ENCODE peak calls at places on chromosome 15, in eight cellular contexts. N is GM12864, J is mesothelial cell of epicardium, D is neural crest cell, Y is AG04450, Z is H9, H is pancreas, F is stomach. S is an unnamed sample.

GRCh38 chr15:60237411-60237810 is 160.4 kb downstream of the ANXA2 start:
- DNase-seq in N (no peak), J (no peak), D (no peak), Y (peak), Z (no peak), H (no peak), F (no peak), S (no peak)

GRCh38 chr15:72358532-72359180 is 17.2 kb downstream of the HEXA start:
- DNase-seq in N (peak), J (no peak), D (no peak), Y (peak), Z (no peak), H (no peak), F (peak), S (no peak)

GRCh38 chr15:60575995-60576394 is 97.1 kb upstream of the ICE2 start:
- DNase-seq in N (no peak), J (no peak), D (no peak), Y (no peak), Z (no peak), H (no peak), F (no peak), S (no peak)

GRCh38 chr15:81106560-81106959 is 27.5 kb upstream of the CFAP161 start:
- DNase-seq in N (peak), J (no peak), D (peak), Y (peak), Z (peak), H (no peak), F (peak), S (peak)

GRCh38 chr15:45714501-45715488 is 80.0 kb downstream of the SQOR start:
- DNase-seq in N (peak), J (no peak), D (peak), Y (peak), Z (peak), H (no peak), F (peak), S (peak)

GRCh38 chr15:69415381-69415780 is 1.2 kb downstream of the KIF23 start:
- DNase-seq in N (no peak), J (no peak), D (no peak), Y (no peak), Z (no peak), H (no peak), F (no peak), S (no peak)

GRCh38 chr15:81373996-81374395 is at the start of gene TMC3:
- DNase-seq in N (no peak), J (no peak), D (no peak), Y (no peak), Z (no peak), H (no peak), F (no peak), S (no peak)

GRCh38 chr15:41895957-41896356 is 2.1 kb upstream of the SPTBN5 start:
- DNase-seq in N (no peak), J (no peak), D (no peak), Y (no peak), Z (no peak), H (no peak), F (no peak), S (no peak)

GRCh38 chr15:66462630-66463029 is 34.9 kb downstream of the SNAPC5 start:
- DNase-seq in N (no peak), J (no peak), D (no peak), Y (no peak), Z (no peak), H (no peak), F (no peak), S (no peak)

GRCh38 chr15:47027322-47027946 is 689.9 kb upstream of the SEMA6D start:
- DNase-seq in N (no peak), J (no peak), D (no peak), Y (no peak), Z (peak), H (peak), F (no peak), S (no peak)
- TF ChIP-seq CTCF in N (no peak), J (no peak), D (peak), Y (no peak), Z (peak), H (no peak), F (no peak), S (no peak)

GRCh38 chr15:35741395-35741794 is 195.4 kb upstream of the DPH6 start:
- DNase-seq in N (no peak), J (no peak), D (no peak), Y (no peak), Z (no peak), H (no peak), F (no peak), S (no peak)

GRCh38 chr15:35736150-35736549 is 190.2 kb upstream of the DPH6 start:
- DNase-seq in N (no peak), J (no peak), D (no peak), Y (no peak), Z (no peak), H (no peak), F (peak), S (no peak)

GRCh38 chr15:35740761-35741160 is 194.8 kb upstream of the DPH6 start:
- DNase-seq in N (no peak), J (no peak), D (no peak), Y (peak), Z (no peak), H (no peak), F (no peak), S (no peak)

GRCh38 chr15:35738370-35738769 is 192.4 kb upstream of the DPH6 start:
- DNase-seq in N (no peak), J (no peak), D (no peak), Y (no peak), Z (peak), H (no peak), F (no peak), S (no peak)

DNA sequence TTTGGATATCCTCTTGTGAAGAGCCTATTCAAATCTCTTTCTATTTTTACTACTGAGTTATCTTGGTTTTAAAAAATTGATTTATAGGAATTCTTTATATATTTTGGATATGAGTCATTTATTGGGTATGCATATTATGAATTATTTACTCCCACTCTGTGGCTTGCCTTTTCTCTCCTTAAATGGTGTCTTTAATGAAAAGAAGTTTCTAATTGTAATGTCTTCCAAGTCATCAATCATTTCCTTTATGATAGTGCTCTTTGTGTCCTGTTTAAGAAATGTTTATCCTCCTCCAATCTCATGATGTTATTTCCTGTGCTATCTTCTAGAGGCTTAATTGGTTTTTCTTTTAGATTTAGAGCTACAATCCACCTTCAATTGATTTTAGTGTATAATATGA is 191.6 kb upstream of the DPH6 start:
- DNase-seq in N (no peak), J (no peak), D (no peak), Y (no peak), Z (no peak), H (no peak), F (no peak), S (no peak)
- TF ChIP-seq CTCF in N (no peak), J (no peak), D (no peak), Y (no peak), Z (no peak), H (no peak), F (no peak), S (no peak)

GRCh38 chr15:47506543-47507090 is 210.7 kb upstream of the SEMA6D start:
- DNase-seq in N (no peak), J (no peak), D (no peak), Y (no peak), Z (no peak), H (no peak), F (no peak), S (no peak)
- TF ChIP-seq CTCF in N (no peak), J (no peak), D (no peak), Y (no peak), Z (no peak), H (no peak), F (no peak), S (no peak)

GRCh38 chr15:70604671-70605070 is 158.7 kb downstream of the UACA start:
- DNase-seq in N (no peak), J (no peak), D (no peak), Y (no peak), Z (peak), H (no peak), F (no peak), S (no peak)
- TF ChIP-seq CTCF in N (no peak), J (no peak), D (no peak), Y (no peak), Z (peak), H (no peak), F (no peak), S (no peak)

GRCh38 chr15:77784361-77785292 is 151.9 kb upstream of the LINGO1 start:
- DNase-seq in N (no peak), J (no peak), D (peak), Y (no peak), Z (peak), H (peak), F (no peak), S (peak)
- TF ChIP-seq CTCF in N (peak), J (no peak), D (peak), Y (peak), Z (peak), H (no peak), F (no peak), S (peak)

GRCh38 chr15:58677426-58677825 is 72.1 kb downstream of the ADAM10 start:
- DNase-seq in N (no peak), J (no peak), D (no peak), Y (no peak), Z (no peak), H (no peak), F (no peak), S (no peak)
- TF ChIP-seq CTCF in N (no peak), J (no peak), D (no peak), Y (no peak), Z (no peak), H (no peak), F (no peak), S (no peak)

GRCh38 chr15:77074350-77074749 is 3.4 kb upstream of the TSPAN3 start:
- DNase-seq in N (no peak), J (no peak), D (no peak), Y (no peak), Z (no peak), H (no peak), F (no peak), S (no peak)

GRCh38 chr15:77076325-77076915 is 5.5 kb upstream of the TSPAN3 start:
- DNase-seq in N (no peak), J (no peak), D (no peak), Y (no peak), Z (no peak), H (no peak), F (no peak), S (no peak)

GRCh38 chr15:77071338-77072223 is 672 bp upstream of the TSPAN3 start:
- DNase-seq in N (no peak), J (no peak), D (no peak), Y (no peak), Z (no peak), H (no peak), F (no peak), S (no peak)

GRCh38 chr15:77070500-77071337 is at the start of gene TSPAN3:
- DNase-seq in N (peak), J (peak), D (peak), Y (peak), Z (peak), H (peak), F (peak), S (peak)

DNA sequence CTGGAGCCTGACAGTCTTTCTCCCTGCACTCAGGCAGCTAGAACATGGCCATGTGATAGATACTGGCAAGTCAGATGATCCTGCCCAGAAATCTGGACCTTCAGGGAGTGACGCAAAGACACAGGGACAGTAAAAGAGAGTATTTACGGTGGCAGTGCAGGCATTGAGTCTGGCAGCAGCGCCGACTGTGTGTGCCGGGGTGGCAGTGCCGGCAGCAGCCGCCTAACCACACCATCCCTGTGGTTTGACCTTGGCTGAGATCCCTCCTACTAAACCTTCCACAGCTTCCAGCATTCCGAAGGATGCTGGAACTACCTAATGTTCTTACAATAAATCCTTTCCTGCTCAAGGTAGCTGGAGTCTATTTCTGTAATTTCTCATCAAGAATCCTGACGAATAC is 4.6 kb upstream of the TSPAN3 start:
- DNase-seq in N (no peak), J (no peak), D (no peak), Y (no peak), Z (no peak), H (no peak), F (peak), S (no peak)
- TF ChIP-seq CTCF in N (no peak), J (no peak), D (no peak), Y (no peak), Z (no peak), H (no peak), F (no peak), S (no peak)